ENCODE peak calls at places on chromosomes 4 and X, in four cellular contexts. One of them, this sample, is unnamed.

GRCh38 chrX:96433409-96434122 is 251.1 kb upstream of the DIAPH2 start:
- DNase-seq in AG04450: no peak
- DNase-seq in mammary epithelial cell: no peak
- DNase-seq in lower leg skin: no peak
- DNase-seq in this sample: no peak

GRCh38 chr4:133600008-133600407 is 450.9 kb downstream of the PCDH10 start:
- DNase-seq in AG04450: no peak
- DNase-seq in lower leg skin: no peak
- DNase-seq in mammary epithelial cell: no peak
- DNase-seq in this sample: no peak

GRCh38 chr4:5158391-5158770 is 107.1 kb downstream of the STK32B start:
- DNase-seq in lower leg skin: no peak
- DNase-seq in AG04450: no peak
- DNase-seq in mammary epithelial cell: no peak
- DNase-seq in this sample: no peak

GRCh38 chrX:153906126-153906917 is 1.8 kb downstream of the AVPR2 start:
- DNase-seq in AG04450: no peak
- DNase-seq in mammary epithelial cell: no peak
- DNase-seq in lower leg skin: no peak
- DNase-seq in this sample: no peak

GRCh38 chr4:72109364-72109763 is 77.6 kb downstream of the NPFFR2 start:
- DNase-seq in mammary epithelial cell: no peak
- DNase-seq in AG04450: no peak
- DNase-seq in lower leg skin: no peak
- DNase-seq in this sample: no peak

GRCh38 chrX:130645955-130646583 is 244.3 kb downstream of the RBMX2 start:
- DNase-seq in lower leg skin: no peak
- DNase-seq in AG04450: no peak
- DNase-seq in mammary epithelial cell: no peak
- DNase-seq in this sample: no peak

GRCh38 chr4:185554243-185555126 is 19.2 kb upstream of the PDLIM3 start:
- DNase-seq in AG04450: no peak
- DNase-seq in lower leg skin: no peak
- DNase-seq in mammary epithelial cell: no peak
- DNase-seq in this sample: no peak

GRCh38 chr4:7301846-7302630 is 109.7 kb downstream of the SORCS2 start:
- DNase-seq in mammary epithelial cell: no peak
- DNase-seq in AG04450: no peak
- DNase-seq in lower leg skin: no peak
- DNase-seq in this sample: no peak

GRCh38 chrX:7941390-7942042 is 14.3 kb upstream of the PNPLA4 start:
- DNase-seq in mammary epithelial cell: peak; percentile 9
- DNase-seq in AG04450: no peak
- DNase-seq in lower leg skin: no peak
- DNase-seq in this sample: no peak

GRCh38 chrX:68261060-68261672 is 172.1 kb downstream of the OPHN1 start:
- DNase-seq in lower leg skin: no peak
- DNase-seq in AG04450: no peak
- DNase-seq in mammary epithelial cell: peak; percentile 19
- DNase-seq in this sample: no peak

GRCh38 chr4:87919951-87920350 is 55.6 kb upstream of the SPP1 start:
- DNase-seq in mammary epithelial cell: no peak
- DNase-seq in AG04450: no peak
- DNase-seq in lower leg skin: no peak
- DNase-seq in this sample: no peak

GRCh38 chr4:83251074-83251835 is 33.3 kb downstream of the COQ2 start:
- DNase-seq in AG04450: no peak
- DNase-seq in mammary epithelial cell: no peak
- DNase-seq in lower leg skin: no peak
- DNase-seq in this sample: no peak

GRCh38 chr4:116925900-116926457 is 159.4 kb downstream of the TRAM1L1 start:
- DNase-seq in lower leg skin: peak; percentile 78
- DNase-seq in AG04450: no peak
- DNase-seq in mammary epithelial cell: no peak
- DNase-seq in this sample: no peak

GRCh38 chr4:153787156-153787555 is 1.7 kb downstream of the SFRP2 start:
- DNase-seq in lower leg skin: no peak
- DNase-seq in AG04450: no peak
- DNase-seq in mammary epithelial cell: no peak
- DNase-seq in this sample: no peak

GRCh38 chrX:93874554-93874953 is 200.5 kb downstream of the FAM133A start:
- DNase-seq in AG04450: no peak
- DNase-seq in lower leg skin: no peak
- DNase-seq in mammary epithelial cell: peak; percentile 8
- DNase-seq in this sample: no peak

GRCh38 chr4:90105274-90105673 is 21.9 kb upstream of the CCSER1 start:
- DNase-seq in AG04450: no peak
- DNase-seq in lower leg skin: no peak
- DNase-seq in mammary epithelial cell: no peak
- DNase-seq in this sample: no peak

GRCh38 chrX:13863326-13863725 is 46.4 kb upstream of the GPM6B start:
- DNase-seq in mammary epithelial cell: no peak
- DNase-seq in lower leg skin: no peak
- DNase-seq in AG04450: no peak
- DNase-seq in this sample: no peak

GRCh38 chr4:101954975-101955678 is 164.6 kb downstream of the BANK1 start:
- DNase-seq in lower leg skin: no peak
- DNase-seq in mammary epithelial cell: no peak
- DNase-seq in AG04450: no peak
- DNase-seq in this sample: no peak

GRCh38 chr4:8594097-8595038 is 1.8 kb downstream of the CPZ start:
- DNase-seq in AG04450: peak; percentile 33
- DNase-seq in lower leg skin: no peak
- DNase-seq in mammary epithelial cell: peak; percentile 49
- DNase-seq in this sample: peak; percentile 28

GRCh38 chrX:73851014-73852009 is 288.3 kb downstream of the CHIC1 start:
- DNase-seq in AG04450: no peak
- DNase-seq in lower leg skin: peak; percentile 97
- DNase-seq in mammary epithelial cell: peak; percentile 95
- DNase-seq in this sample: no peak

GRCh38 chrX:71533850-71534515 is 1.1 kb downstream of the OGT start:
- DNase-seq in mammary epithelial cell: peak; percentile 52
- DNase-seq in AG04450: no peak
- DNase-seq in lower leg skin: peak; percentile 91
- DNase-seq in this sample: no peak

GRCh38 chr4:115505326-115505725 is 391.9 kb upstream of the NDST4 start:
- DNase-seq in lower leg skin: no peak
- DNase-seq in mammary epithelial cell: no peak
- DNase-seq in AG04450: no peak
- DNase-seq in this sample: no peak

GRCh38 chr4:140368686-140369085 is 4.8 kb upstream of the SCOC start:
- DNase-seq in mammary epithelial cell: no peak
- DNase-seq in lower leg skin: no peak
- DNase-seq in AG04450: no peak
- DNase-seq in this sample: no peak

GRCh38 chrX:24259544-24260240 is 54.2 kb downstream of the SUPT20HL2 start:
- DNase-seq in AG04450: peak; percentile 34
- DNase-seq in mammary epithelial cell: peak; percentile 64
- DNase-seq in lower leg skin: peak; percentile 45
- DNase-seq in this sample: no peak

GRCh38 chrX:113260474-113260873 is 419.8 kb upstream of the AMOT start:
- DNase-seq in mammary epithelial cell: no peak
- DNase-seq in AG04450: no peak
- DNase-seq in lower leg skin: no peak
- DNase-seq in this sample: no peak

GRCh38 chr4:41420576-41420975 is 117.4 kb upstream of the LIMCH1 start:
- DNase-seq in mammary epithelial cell: no peak
- DNase-seq in AG04450: no peak
- DNase-seq in lower leg skin: no peak
- DNase-seq in this sample: no peak

GRCh38 chr4:47488706-47489105 is 3.6 kb downstream of the ATP10D start:
- DNase-seq in lower leg skin: no peak
- DNase-seq in AG04450: no peak
- DNase-seq in mammary epithelial cell: no peak
- DNase-seq in this sample: no peak

GRCh38 chr4:47486306-47486705 is 1.2 kb downstream of the ATP10D start:
- DNase-seq in lower leg skin: no peak
- DNase-seq in AG04450: no peak
- DNase-seq in mammary epithelial cell: no peak
- DNase-seq in this sample: no peak

GRCh38 chr4:47494124-47494430 is 9.0 kb downstream of the ATP10D start:
- DNase-seq in mammary epithelial cell: no peak
- DNase-seq in AG04450: no peak
- DNase-seq in lower leg skin: no peak
- DNase-seq in this sample: no peak

GRCh38 chr4:47493238-47494123 is 8.4 kb downstream of the ATP10D start:
- DNase-seq in lower leg skin: no peak
- DNase-seq in AG04450: no peak
- DNase-seq in mammary epithelial cell: no peak
- DNase-seq in this sample: no peak

GRCh38 chr4:47490550-47490949 is 5.5 kb downstream of the ATP10D start:
- DNase-seq in mammary epithelial cell: peak; percentile 34
- DNase-seq in AG04450: no peak
- DNase-seq in lower leg skin: no peak
- DNase-seq in this sample: no peak
- TF ChIP-seq CTCF in mammary epithelial cell: peak; percentile 67
- TF ChIP-seq CTCF in AG04450: peak; percentile 48
- TF ChIP-seq CTCF in lower leg skin: no peak
- TF ChIP-seq CTCF in this sample: peak; percentile 19

GRCh38 chrX:101395789-101396188 is 5.0 kb downstream of the RPL36A start:
- DNase-seq in mammary epithelial cell: no peak
- DNase-seq in AG04450: no peak
- DNase-seq in lower leg skin: no peak
- DNase-seq in this sample: no peak

GRCh38 chrX:101394372-101394771 is 3.6 kb downstream of the RPL36A start:
- DNase-seq in lower leg skin: no peak
- DNase-seq in mammary epithelial cell: no peak
- DNase-seq in AG04450: no peak
- DNase-seq in this sample: no peak

GRCh38 chrX:101397779-101398178 is 7.0 kb downstream of the RPL36A start:
- DNase-seq in mammary epithelial cell: no peak
- DNase-seq in AG04450: no peak
- DNase-seq in lower leg skin: no peak
- DNase-seq in this sample: no peak

GRCh38 chrX:101399825-101400224 is 7.9 kb downstream of the GLA start:
- DNase-seq in mammary epithelial cell: no peak
- DNase-seq in AG04450: no peak
- DNase-seq in lower leg skin: no peak
- DNase-seq in this sample: no peak

GRCh38 chrX:101398694-101399093 is 7.9 kb downstream of the RPL36A start:
- DNase-seq in mammary epithelial cell: no peak
- DNase-seq in lower leg skin: no peak
- DNase-seq in AG04450: no peak
- DNase-seq in this sample: no peak
- TF ChIP-seq CTCF in mammary epithelial cell: no peak
- TF ChIP-seq CTCF in lower leg skin: no peak
- TF ChIP-seq CTCF in AG04450: no peak
- TF ChIP-seq CTCF in this sample: no peak

DNA sequence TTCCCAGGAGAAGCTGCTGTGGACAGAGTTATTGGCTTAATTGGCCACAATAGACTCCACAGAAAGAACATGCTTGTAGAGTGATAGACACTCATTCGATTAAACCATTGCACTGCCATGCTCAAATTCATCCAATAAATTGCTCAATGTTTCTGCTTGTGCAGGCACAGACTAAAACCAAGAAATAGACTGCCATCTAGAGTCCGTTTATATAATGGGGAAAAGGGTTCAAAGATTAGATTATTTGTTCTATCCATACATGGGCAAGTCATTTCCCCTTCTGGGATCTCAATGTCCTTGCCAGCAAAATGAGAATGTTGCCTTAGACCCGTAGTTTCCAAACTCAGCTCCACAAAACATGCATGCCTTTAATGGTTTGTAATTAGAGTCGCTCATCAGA is 8.7 kb downstream of the SMIM10 start:
- DNase-seq in AG04450: no peak
- DNase-seq in mammary epithelial cell: peak; percentile 19
- DNase-seq in lower leg skin: no peak
- DNase-seq in this sample: no peak
- TF ChIP-seq CTCF in AG04450: peak; percentile 50
- TF ChIP-seq CTCF in mammary epithelial cell: peak; percentile 34
- TF ChIP-seq CTCF in lower leg skin: no peak
- TF ChIP-seq CTCF in this sample: no peak

GRCh38 chrX:78997870-78998558 is 52.8 kb downstream of the P2RY10 start:
- DNase-seq in AG04450: no peak
- DNase-seq in lower leg skin: peak; percentile 73
- DNase-seq in mammary epithelial cell: no peak
- DNase-seq in this sample: no peak
- TF ChIP-seq CTCF in AG04450: no peak
- TF ChIP-seq CTCF in lower leg skin: no peak
- TF ChIP-seq CTCF in mammary epithelial cell: no peak
- TF ChIP-seq CTCF in this sample: no peak

DNA sequence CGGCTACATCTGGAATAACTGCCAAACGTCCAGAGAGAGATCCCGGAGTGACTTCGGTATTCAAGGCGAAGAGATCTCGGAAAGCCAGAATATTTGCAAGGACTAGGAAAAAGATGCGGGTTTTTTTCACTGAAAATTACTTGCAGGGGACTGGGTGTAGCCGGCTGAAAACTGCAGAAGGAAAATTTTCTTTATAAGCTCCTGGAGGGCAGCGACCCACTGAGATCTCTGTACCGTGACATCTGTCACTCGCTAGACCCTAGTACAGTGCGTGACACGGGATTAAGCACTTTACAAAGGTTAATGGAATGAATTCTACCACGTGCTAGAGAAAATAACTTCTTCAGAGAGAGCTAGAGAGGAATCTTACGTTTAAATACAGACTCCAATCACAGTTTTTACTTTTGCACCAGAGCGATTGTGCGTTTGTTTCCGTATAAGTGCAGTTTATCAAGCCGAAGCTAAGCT is 1.1 kb upstream of the LCORL start:
- DNase-seq in AG04450: no peak
- DNase-seq in lower leg skin: no peak
- DNase-seq in mammary epithelial cell: no peak
- DNase-seq in this sample: no peak
- TF ChIP-seq CTCF in AG04450: no peak
- TF ChIP-seq CTCF in lower leg skin: no peak
- TF ChIP-seq CTCF in mammary epithelial cell: no peak
- TF ChIP-seq CTCF in this sample: no peak

This sample was measured in AG04449.